ENCODE peak calls at places on chromosomes 1 and 21, in four cellular contexts. K is GM12878, N is SK-N-SH, P is K562. W is an unnamed sample.

GRCh38 chr1:226443439-226443838 is 35.5 kb upstream of the PARP1 start:
- DNase-seq in P (no peak), K (no peak), N (no peak), W (no peak)

GRCh38 chr1:29120367-29120766 is 3.3 kb downstream of the TMEM200B start:
- DNase-seq in K (no peak), N (no peak), P (no peak), W (no peak)

GRCh38 chr1:87151500-87152421 is 176.9 kb upstream of the LMO4 start:
- DNase-seq in N (no peak), P (peak), K (peak), W (no peak)

GRCh38 chr1:200332716-200333115 is 77.1 kb downstream of the ZNF281 start:
- DNase-seq in K (no peak), N (no peak), P (no peak), W (no peak)

GRCh38 chr1:117121589-117122296 is at the start of gene TRIM45:
- DNase-seq in P (peak), K (peak), N (peak), W (peak)

GRCh38 chr1:227567256-227567655 is 3.9 kb downstream of the ZNF678 start:
- DNase-seq in K (no peak), P (no peak), N (no peak), W (no peak)

GRCh38 chr1:21022279-21023040 is 154.2 kb downstream of the EIF4G3 start:
- DNase-seq in N (peak), P (peak), K (peak), W (peak)

GRCh38 chr1:156804572-156805243 is 11.9 kb downstream of the SH2D2A start:
- DNase-seq in N (peak), K (no peak), P (no peak), W (no peak)

GRCh38 chr21:29378814-29379213 is 80.1 kb downstream of the BACH1 start:
- DNase-seq in P (no peak), N (peak), K (no peak), W (no peak)

GRCh38 chr1:3948344-3948743 is 48.3 kb upstream of the C1orf174 start:
- DNase-seq in P (no peak), K (no peak), N (no peak), W (no peak)
- TF ChIP-seq MAX in P (no peak), K (no peak), N (no peak), W (no peak)

GRCh38 chr1:185338719-185339622 is 21.9 kb upstream of the IVNS1ABP start:
- DNase-seq in P (no peak), N (no peak), K (peak), W (no peak)
- TF ChIP-seq NFIC in P (no peak), N (no peak), K (peak), W (no peak)

GRCh38 chr1:245621589-245621988 is 466.8 kb downstream of the KIF26B start:
- DNase-seq in P (no peak), K (no peak), N (no peak), W (no peak)
- TF ChIP-seq MAX in P (no peak), K (no peak), N (no peak), W (no peak)

GRCh38 chr1:67031848-67032247 is 22.1 kb downstream of the SLC35D1 start:
- DNase-seq in N (no peak), P (no peak), K (no peak), W (no peak)
- TF ChIP-seq NFIC in N (no peak), P (no peak), K (no peak), W (no peak)

GRCh38 chr1:11520531-11521233 is 41.7 kb downstream of the DISP3 start:
- DNase-seq in K (no peak), P (no peak), N (no peak), W (no peak)

GRCh38 chr1:11518016-11518670 is 39.2 kb downstream of the DISP3 start:
- DNase-seq in N (no peak), P (no peak), K (no peak), W (no peak)

GRCh38 chr1:11519629-11520031 is 40.7 kb downstream of the DISP3 start:
- DNase-seq in K (no peak), N (no peak), P (no peak), W (no peak)

GRCh38 chr1:11516961-11517635 is 38.1 kb downstream of the DISP3 start:
- DNase-seq in P (no peak), N (no peak), K (no peak), W (no peak)

GRCh38 chr1:11518791-11519628 is 40.1 kb downstream of the DISP3 start:
- DNase-seq in P (no peak), N (no peak), K (no peak), W (no peak)
- TF ChIP-seq MAX in P (no peak), N (no peak), K (no peak), W (no peak)

W was measured in HepG2.